ENCODE peak calls at places on chromosomes 11 and 22, in four cellular contexts. I is HEK293T, Y is K562, P is GM12878. S is an unnamed sample.

GRCh38 chr11:35246725-35247124 is 107.8 kb downstream of the CD44 start:
- DNase-seq in I (no peak), Y (no peak), P (no peak), S (no peak)

GRCh38 chr11:19228956-19229355 is 11.8 kb downstream of the E2F8 start:
- DNase-seq in I (no peak), Y (no peak), P (no peak), S (no peak)

GRCh38 chr11:28566643-28567042 is 458.5 kb downstream of the METTL15 start:
- DNase-seq in I (peak), Y (peak), P (no peak), S (no peak)

GRCh38 chr11:4680341-4680740 is 17.3 kb downstream of the OR51E2 start:
- DNase-seq in I (no peak), Y (no peak), P (no peak), S (no peak)

GRCh38 chr22:49419661-49420060 is 408.0 kb downstream of the BRD1 start:
- DNase-seq in I (no peak), Y (no peak), P (no peak), S (no peak)

GRCh38 chr22:45688606-45689080 is 17.0 kb downstream of the ATXN10 start:
- DNase-seq in I (no peak), Y (no peak), P (no peak), S (no peak)

GRCh38 chr11:46920709-46921108 is 2.4 kb upstream of the LRP4 start:
- DNase-seq in I (no peak), Y (no peak), P (no peak), S (peak)

GRCh38 chr11:113670830-113671215 is 35.3 kb downstream of the TMPRSS5 start:
- DNase-seq in I (no peak), Y (no peak), P (no peak), S (no peak)

GRCh38 chr11:8775341-8776133 is 92.9 kb downstream of the RPL27A start:
- DNase-seq in I (no peak), Y (no peak), P (no peak), S (no peak)

GRCh38 chr22:37284807-37285355 is 2.6 kb downstream of the CYTH4 start:
- DNase-seq in I (no peak), Y (no peak), P (peak), S (no peak)

GRCh38 chr11:65478411-65479183 is 20.2 kb upstream of the MALAT1 start:
- DNase-seq in I (no peak), Y (peak), P (no peak), S (no peak)

GRCh38 chr11:11072067-11072466 is 214.2 kb upstream of the ZBED5 start:
- DNase-seq in I (no peak), Y (no peak), P (no peak), S (no peak)

GRCh38 chr11:86869966-86870570 is 69.7 kb downstream of the PRSS23 start:
- DNase-seq in I (peak), Y (peak), P (no peak), S (peak)

GRCh38 chr11:74253361-74253760 is 58.1 kb downstream of the P4HA3 start:
- DNase-seq in I (no peak), Y (no peak), P (no peak), S (no peak)

GRCh38 chr22:25062378-25063095 is 110.0 kb downstream of the KIAA1671 start:
- DNase-seq in I (no peak), Y (no peak), P (no peak), S (no peak)

GRCh38 chr22:47165998-47166397 is 403.5 kb downstream of the TBC1D22A start:
- DNase-seq in I (no peak), Y (no peak), P (no peak), S (no peak)

GRCh38 chr11:131796541-131796940 is 426.1 kb downstream of the NTM start:
- DNase-seq in I (no peak), Y (no peak), P (no peak), S (no peak)

GRCh38 chr11:35192347-35192746 is 53.4 kb downstream of the CD44 start:
- DNase-seq in I (no peak), Y (no peak), P (no peak), S (peak)

GRCh38 chr11:33543823-33544222 is 156.8 kb downstream of the C11orf91 start:
- DNase-seq in I (no peak), Y (no peak), P (no peak), S (no peak)

GRCh38 chr11:57175478-57175877 is 6.3 kb upstream of the LRRC55 start:
- DNase-seq in I (no peak), Y (no peak), P (no peak), S (no peak)

GRCh38 chr22:49825436-49825835 is 2.2 kb downstream of the BRD1 start:
- DNase-seq in I (no peak), Y (no peak), P (no peak), S (peak)

GRCh38 chr22:25053153-25053805 is 100.8 kb downstream of the KIAA1671 start:
- DNase-seq in I (no peak), Y (no peak), P (no peak), S (peak)

DNA sequence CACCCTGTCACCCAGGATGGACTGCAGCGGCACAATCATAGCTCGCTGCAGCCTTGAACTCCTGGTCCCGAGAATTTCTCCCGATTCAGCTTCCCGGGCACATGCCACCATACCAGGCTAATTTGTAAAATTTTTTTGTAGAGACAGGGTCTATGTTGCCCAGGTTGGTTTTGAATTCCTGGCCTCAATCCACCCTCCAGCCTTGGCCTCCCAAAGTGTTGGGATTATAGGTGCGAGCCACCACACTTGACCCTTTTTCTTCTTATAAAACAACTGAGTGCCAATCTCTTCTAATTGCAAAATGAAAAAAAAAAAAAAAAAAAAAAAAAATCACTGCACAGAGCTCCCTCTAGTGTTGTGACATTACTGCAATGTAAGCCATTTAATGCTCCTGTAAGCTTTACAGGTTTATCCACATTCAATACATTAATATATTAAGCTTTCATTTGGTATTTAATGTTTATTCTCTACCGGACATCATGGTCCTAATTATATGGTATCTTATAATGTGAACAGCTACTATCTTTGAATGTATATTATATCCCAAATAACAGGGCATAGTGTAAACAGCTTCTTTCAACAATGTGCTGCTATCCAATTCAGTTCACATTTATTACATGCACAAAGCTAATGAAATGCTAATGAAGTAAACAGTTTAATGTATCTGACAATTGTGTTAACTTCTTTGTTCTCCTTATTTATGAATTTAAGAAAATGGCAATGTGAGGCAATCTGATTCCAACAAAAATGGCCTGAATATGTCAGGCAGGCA is 44.6 kb downstream of the COPB1 start:
- DNase-seq in I (peak), Y (peak), P (no peak), S (peak)
- TF ChIP-seq FOXK2 in I (no peak), Y (no peak), P (no peak), S (no peak)

GRCh38 chr22:30804626-30805025 is 110.0 kb downstream of the OSBP2 start:
- DNase-seq in I (no peak), Y (no peak), P (no peak), S (no peak)
- TF ChIP-seq FOXK2 in I (no peak), Y (no peak), P (no peak), S (no peak)

GRCh38 chr22:42877597-42878340 is 20.7 kb upstream of the ARFGAP3 start:
- DNase-seq in I (no peak), Y (no peak), P (no peak), S (no peak)

GRCh38 chr22:42879371-42880021 is 22.4 kb upstream of the ARFGAP3 start:
- DNase-seq in I (no peak), Y (no peak), P (no peak), S (no peak)

GRCh38 chr22:42880815-42881214 is 23.7 kb upstream of the ARFGAP3 start:
- DNase-seq in I (peak), Y (no peak), P (no peak), S (no peak)

GRCh38 chr22:42877158-42877557 is 20.1 kb upstream of the ARFGAP3 start:
- DNase-seq in I (no peak), Y (no peak), P (no peak), S (no peak)

DNA sequence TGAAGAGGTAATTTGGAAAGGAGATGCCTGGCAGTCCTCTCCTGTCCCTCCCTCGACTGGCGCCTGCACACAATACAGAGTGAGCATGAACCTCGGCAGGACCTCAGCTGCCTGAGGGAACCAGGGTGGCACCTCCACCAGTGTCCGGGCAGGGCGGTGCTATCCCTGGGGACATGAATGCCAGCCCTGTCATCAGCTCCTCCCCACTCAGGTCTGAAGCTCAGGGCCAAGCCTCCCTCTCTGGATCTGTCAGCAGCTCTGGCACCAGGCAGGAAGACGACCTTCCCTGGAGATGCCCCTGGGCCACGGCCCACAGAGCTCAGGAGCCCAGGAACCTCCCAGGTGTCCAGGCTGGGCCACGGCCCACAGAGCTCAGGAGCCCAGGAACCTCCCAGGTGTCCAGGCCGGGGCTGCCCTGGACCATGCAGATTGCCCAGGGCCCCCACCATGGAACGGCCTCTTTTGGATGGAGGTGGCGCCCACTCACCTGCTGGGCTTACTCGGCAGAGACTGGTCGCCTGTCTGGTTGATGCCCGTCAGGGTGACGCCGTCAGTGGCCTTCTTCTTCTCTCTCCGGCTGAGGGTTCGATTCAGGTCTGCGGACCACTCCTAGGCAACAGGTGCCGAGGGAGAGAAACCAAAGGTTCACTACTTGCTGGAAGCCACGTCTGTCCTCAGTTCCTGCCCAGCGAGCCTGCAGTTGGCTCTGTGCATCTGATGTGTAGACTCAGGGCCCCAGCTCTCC is 21.7 kb upstream of the ARFGAP3 start:
- DNase-seq in I (no peak), Y (no peak), P (no peak), S (no peak)
- TF ChIP-seq FOXK2 in I (no peak), Y (no peak), P (no peak), S (no peak)

GRCh38 chr11:71488086-71488967 is 35.3 kb downstream of the NADSYN1 start:
- DNase-seq in I (no peak), Y (peak), P (no peak), S (no peak)

GRCh38 chr11:71490044-71490730 is 36.9 kb upstream of the KRTAP5-7 start:
- DNase-seq in I (no peak), Y (no peak), P (no peak), S (no peak)

GRCh38 chr11:71488968-71489265 is 35.9 kb downstream of the NADSYN1 start:
- DNase-seq in I (no peak), Y (no peak), P (no peak), S (no peak)

GRCh38 chr11:71490731-71491390 is 36.2 kb upstream of the KRTAP5-7 start:
- DNase-seq in I (no peak), Y (no peak), P (no peak), S (no peak)

DNA sequence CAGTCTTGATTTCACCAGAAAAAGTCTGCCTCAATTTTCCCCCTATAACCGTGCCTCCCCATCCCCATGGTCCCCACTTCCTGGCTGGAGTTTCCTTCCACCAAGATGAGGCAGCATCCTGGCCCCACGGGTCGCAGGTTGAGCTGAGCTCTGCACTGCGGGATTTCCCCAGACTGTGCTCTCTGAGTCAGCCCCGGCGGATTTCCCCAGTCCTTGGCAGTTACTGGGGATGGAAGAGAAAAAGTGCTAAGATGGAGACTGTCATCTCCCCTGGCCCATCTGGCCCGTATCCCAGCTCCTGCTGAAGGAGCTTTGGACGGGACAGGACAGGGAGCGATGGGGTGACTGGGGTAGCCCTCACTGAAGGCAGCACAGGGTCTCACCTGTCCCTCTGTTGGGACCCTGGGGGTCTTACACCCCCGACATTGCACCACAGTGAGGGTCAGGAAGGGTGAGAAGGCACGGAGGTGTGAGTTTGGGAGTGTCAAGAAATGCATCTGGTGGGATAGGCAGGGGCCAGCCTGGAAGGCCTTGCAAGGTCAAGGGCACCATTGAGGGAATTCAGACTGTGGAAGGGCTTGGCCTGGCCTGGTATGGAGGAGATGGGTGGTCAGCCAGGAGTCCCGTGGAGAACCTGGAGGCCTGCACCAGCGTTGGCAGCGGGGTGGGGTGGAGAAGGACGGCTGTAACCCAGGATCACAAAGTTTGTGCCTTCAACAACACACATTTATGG is 36.5 kb downstream of the NADSYN1 start:
- DNase-seq in I (no peak), Y (no peak), P (peak), S (no peak)
- TF ChIP-seq FOXK2 in I (no peak), Y (no peak), P (no peak), S (no peak)

DNA sequence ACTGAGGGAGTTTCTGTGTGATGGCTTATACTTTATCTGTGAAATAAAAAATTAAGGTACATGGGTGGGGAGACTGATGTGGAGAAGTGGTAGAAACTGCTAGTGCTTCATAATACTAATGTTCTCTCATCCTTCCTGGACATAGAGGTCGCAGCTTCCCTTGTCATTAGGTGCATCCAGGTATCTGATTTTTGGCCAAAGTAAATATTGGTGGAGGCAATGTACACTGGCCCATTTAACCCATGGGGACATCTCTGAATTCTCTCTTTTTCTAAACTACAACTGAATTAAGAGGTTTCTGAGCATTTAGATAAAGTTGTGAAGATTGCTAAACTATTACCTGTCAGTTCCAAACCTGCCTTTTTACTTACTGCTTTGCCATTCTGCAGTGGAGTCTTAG is 140.9 kb upstream of the CHORDC1 start:
- DNase-seq in I (no peak), Y (no peak), P (no peak), S (no peak)
- TF ChIP-seq FOXK2 in I (no peak), Y (no peak), P (no peak), S (no peak)

DNA sequence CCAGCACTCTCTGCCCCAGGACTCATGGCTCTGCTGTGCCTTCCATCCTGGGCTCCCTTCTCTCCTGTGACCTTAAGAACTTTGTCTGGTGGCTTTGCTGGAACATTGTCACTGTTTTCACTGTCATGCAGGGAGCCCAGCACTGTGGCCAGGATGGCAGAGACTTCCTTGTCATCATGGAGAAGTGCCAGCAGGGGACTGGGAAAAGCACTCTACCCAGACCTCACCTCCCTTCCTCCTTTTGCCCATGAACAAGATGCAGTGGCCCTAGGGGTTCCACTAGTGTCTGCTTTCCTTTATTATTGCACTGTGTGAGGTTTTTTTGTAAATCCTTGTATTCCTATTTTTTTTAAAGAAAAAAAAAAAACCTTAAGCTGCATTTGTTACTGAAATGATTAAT is 2.9 kb upstream of the TTC36 start:
- DNase-seq in I (no peak), Y (no peak), P (no peak), S (no peak)
- TF ChIP-seq FOXK2 in I (no peak), Y (no peak), P (no peak), S (no peak)

S was measured in HepG2.